ENCODE peak calls at places on chromosomes 11 and 22, in seven cellular contexts. Q is cardiac fibroblast, J is coronary artery, O is GM12865, Z is nephron progenitor cell, R is endodermal cell, Y is fibroblast of mammary gland. I is an unnamed sample.

GRCh38 chr11:133078591-133079179 is 453.6 kb downstream of the OPCML start:
- DNase-seq in R (peak), O (peak), Y (peak), Z (peak), J (no peak), Q (peak), I (peak)

GRCh38 chr11:121443688-121444275 is 8.3 kb upstream of the SORL1 start:
- DNase-seq in Q (no peak), R (no peak), O (no peak), Y (no peak), J (no peak), Z (no peak), I (no peak)

GRCh38 chr11:103055174-103055890 is 36.6 kb downstream of the DCUN1D5 start:
- DNase-seq in O (peak), Q (peak), Y (peak), J (no peak), Z (peak), R (no peak), I (peak)

GRCh38 chr11:72411623-72412532 is 22.5 kb downstream of the CLPB start:
- DNase-seq in J (peak), Y (no peak), Z (no peak), O (peak), R (no peak), Q (no peak), I (peak)

GRCh38 chr11:88886796-88887195 is 179.0 kb downstream of the GRM5 start:
- DNase-seq in Y (peak), J (no peak), R (peak), Z (peak), O (peak), Q (peak), I (peak)

GRCh38 chr11:25741886-25742285 is 590.0 kb upstream of the ANO3 start:
- DNase-seq in R (no peak), Y (no peak), Q (no peak), O (no peak), J (no peak), Z (no peak), I (no peak)

GRCh38 chr11:16795146-16795545 is 56.7 kb downstream of the C11orf58 start:
- DNase-seq in Y (no peak), Q (no peak), J (no peak), R (no peak), O (no peak), Z (no peak), I (no peak)

GRCh38 chr22:23137905-23138520 is 3.8 kb downstream of the RSPH14 start:
- DNase-seq in Q (no peak), Z (no peak), Y (peak), O (peak), R (no peak), J (no peak), I (peak)

GRCh38 chr11:35305670-35306382 is 113.5 kb downstream of the SLC1A2 start:
- DNase-seq in R (peak), Q (peak), Y (peak), J (no peak), Z (peak), O (peak), I (peak)

GRCh38 chr11:38060930-38061329 is 1462.9 kb upstream of the RAG2 start:
- DNase-seq in R (no peak), Y (no peak), Q (no peak), Z (no peak), O (no peak), J (no peak), I (no peak)

GRCh38 chr22:23092217-23092955 is 22.1 kb downstream of the GNAZ start:
- DNase-seq in Q (no peak), J (no peak), Z (no peak), Y (no peak), R (no peak), O (no peak), I (no peak)

GRCh38 chr11:33065445-33066178 is 26.2 kb downstream of the TCP11L1 start:
- DNase-seq in O (peak), Q (peak), J (no peak), Z (peak), Y (peak), R (peak), I (peak)

GRCh38 chr11:12674936-12675696 is 895 bp downstream of the TEAD1 start:
- DNase-seq in O (no peak), Q (peak), Y (no peak), R (peak), Z (peak), J (peak), I (no peak)

GRCh38 chr22:23124611-23125511 is 16.9 kb downstream of the RSPH14 start:
- DNase-seq in J (no peak), O (no peak), Y (no peak), Z (no peak), R (no peak), Q (no peak), I (no peak)

GRCh38 chr11:35969089-35970046 is 25.5 kb downstream of the LDLRAD3 start:
- DNase-seq in R (no peak), J (no peak), Q (no peak), Z (no peak), O (peak), Y (no peak), I (no peak)

GRCh38 chr11:32809313-32809712 is 14.9 kb upstream of the CCDC73 start:
- DNase-seq in Y (peak), J (no peak), Z (peak), O (peak), R (peak), Q (peak), I (peak)

GRCh38 chr11:92976681-92977080 is 7.2 kb downstream of the MTNR1B start:
- DNase-seq in Q (no peak), Z (no peak), Y (no peak), R (no peak), J (no peak), O (no peak), I (no peak)

GRCh38 chr11:95884364-95884763 is 39.5 kb downstream of the MTMR2 start:
- DNase-seq in O (no peak), Z (no peak), R (no peak), Y (peak), Q (peak), J (no peak), I (no peak)

GRCh38 chr11:98143661-98144060 is 877.1 kb upstream of the CNTN5 start:
- DNase-seq in Z (no peak), J (no peak), R (no peak), Q (no peak), Y (no peak), O (no peak), I (no peak)

GRCh38 chr22:35324762-35325161 is 25.1 kb downstream of the TOM1 start:
- DNase-seq in Y (no peak), R (no peak), Q (no peak), Z (no peak), O (no peak), J (no peak), I (no peak)

GRCh38 chr22:37733625-37734401 is 37.0 kb downstream of the TRIOBP start:
- DNase-seq in Y (no peak), Q (no peak), Z (no peak), R (peak), O (no peak), J (no peak), I (no peak)

GRCh38 chr11:353315-353857 is 15.9 kb upstream of the B4GALNT4 start:
- DNase-seq in O (no peak), Z (no peak), Y (peak), J (peak), Q (peak), R (peak), I (no peak)

GRCh38 chr11:66124564-66124963 is 54.5 kb downstream of the PACS1 start:
- DNase-seq in Q (no peak), R (no peak), O (no peak), J (no peak), Y (peak), Z (no peak), I (no peak)

GRCh38 chr11:134150195-134150903 is 73.4 kb downstream of the NCAPD3 start:
- DNase-seq in Z (no peak), R (no peak), J (no peak), Q (no peak), O (no peak), Y (no peak), I (no peak)

GRCh38 chr22:27724706-27725105 is 76.8 kb downstream of the MN1 start:
- DNase-seq in Z (no peak), J (no peak), R (no peak), O (no peak), Q (no peak), Y (no peak), I (no peak)

GRCh38 chr22:31891366-31892079 is 52.8 kb upstream of the YWHAH start:
- DNase-seq in Z (no peak), O (no peak), Y (peak), R (no peak), Q (peak), J (no peak), I (no peak)

GRCh38 chr11:47552086-47552580 is 799 bp downstream of the CELF1 start:
- DNase-seq in O (peak), R (peak), J (no peak), Y (peak), Z (peak), Q (peak), I (no peak)

GRCh38 chr11:126948563-126948962 is 52.0 kb downstream of the KIRREL3 start:
- DNase-seq in Y (no peak), R (no peak), J (no peak), O (no peak), Q (no peak), Z (no peak), I (no peak)

GRCh38 chr11:77107950-77108349 is 5.3 kb downstream of the OMP start:
- DNase-seq in Z (no peak), O (no peak), Y (peak), Q (peak), J (no peak), R (no peak), I (no peak)

GRCh38 chr11:115706735-115707134 is 202.5 kb upstream of the CADM1 start:
- DNase-seq in Q (no peak), Z (no peak), J (no peak), Y (no peak), O (no peak), R (peak), I (no peak)

GRCh38 chr11:11580831-11581492 is 40.8 kb downstream of the GALNT18 start:
- DNase-seq in R (peak), Q (no peak), O (no peak), Y (no peak), Z (no peak), J (peak), I (no peak)

GRCh38 chr22:40107756-40108437 is 69.8 kb upstream of the TNRC6B start:
- DNase-seq in Y (peak), Q (peak), Z (no peak), O (no peak), R (no peak), J (no peak), I (no peak)

GRCh38 chr11:102079625-102080024 is 30.6 kb upstream of the YAP1 start:
- DNase-seq in Z (no peak), J (no peak), O (no peak), R (no peak), Y (no peak), Q (no peak), I (no peak)

GRCh38 chr11:75263944-75264349 is 23.4 kb downstream of the TPBGL start:
- DNase-seq in Q (no peak), R (peak), Z (no peak), J (peak), Y (no peak), O (no peak), I (no peak)

GRCh38 chr22:23105919-23106853 is 35.6 kb downstream of the RSPH14 start:
- DNase-seq in Z (no peak), Y (no peak), J (no peak), R (no peak), Q (no peak), O (no peak), I (no peak)

GRCh38 chr11:2186669-2187266 is 15.2 kb upstream of the TH start:
- DNase-seq in Y (no peak), Q (peak), R (peak), J (no peak), O (peak), Z (peak), I (no peak)
- TF ChIP-seq CTCF in Y (peak), Q (peak), R (peak), J (no peak), O (peak), Z (peak), I (peak)

GRCh38 chr11:125211191-125211953 is 46.8 kb downstream of the PKNOX2 start:
- DNase-seq in R (peak), O (no peak), Q (peak), J (no peak), Z (peak), Y (no peak), I (no peak)
- TF ChIP-seq CTCF in R (peak), O (no peak), Q (no peak), J (no peak), Z (no peak), Y (no peak), I (no peak)

GRCh38 chr22:30210235-30210831 is 36.2 kb downstream of the LIF start:
- DNase-seq in O (no peak), J (no peak), Z (no peak), Q (peak), Y (peak), R (peak), I (no peak)

GRCh38 chr22:30212996-30213441 is 33.5 kb downstream of the LIF start:
- DNase-seq in Z (no peak), O (no peak), R (no peak), Y (peak), J (no peak), Q (no peak), I (no peak)

GRCh38 chr22:30211124-30211820 is 35.3 kb downstream of the LIF start:
- DNase-seq in R (no peak), J (no peak), Q (no peak), O (no peak), Y (no peak), Z (no peak), I (no peak)

GRCh38 chr22:30214703-30215405 is 31.7 kb downstream of the LIF start:
- DNase-seq in Q (no peak), J (no peak), Y (no peak), Z (no peak), O (no peak), R (no peak), I (no peak)

DNA sequence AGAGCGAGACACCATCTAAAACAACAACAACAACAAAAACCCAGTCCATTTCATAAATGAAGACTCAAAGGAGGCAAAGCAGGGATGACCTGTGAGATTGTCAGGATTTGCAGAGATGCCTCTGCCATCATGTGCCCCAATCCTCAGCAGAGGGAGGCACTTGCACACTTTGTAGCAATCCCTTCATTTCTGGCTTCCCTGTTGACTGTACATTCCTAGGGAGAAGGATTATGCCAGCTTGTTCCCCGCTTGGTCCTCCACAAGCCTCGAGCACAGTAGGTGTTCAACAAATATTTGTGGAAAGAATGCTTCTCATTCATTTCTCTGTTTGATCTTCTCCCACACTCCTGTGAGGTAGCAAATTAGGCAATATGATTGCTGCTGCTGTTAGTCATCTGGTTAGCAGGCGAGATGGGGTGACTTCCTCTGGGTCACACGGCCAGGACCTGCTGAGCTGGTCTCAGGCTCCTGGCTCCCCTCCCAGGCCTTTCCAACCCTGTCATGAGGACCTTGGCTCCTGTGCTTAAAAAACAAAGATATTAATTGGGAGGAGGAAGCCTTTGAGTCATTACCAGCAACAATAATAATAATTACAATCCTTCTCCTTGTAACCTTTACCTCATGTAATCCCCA is 34.1 kb downstream of the LIF start:
- DNase-seq in Z (no peak), O (no peak), Y (peak), J (no peak), Q (peak), R (no peak), I (no peak)
- TF ChIP-seq CTCF in Z (no peak), O (no peak), Y (no peak), J (no peak), Q (no peak), R (no peak), I (no peak)

GRCh38 chr22:44693756-44694155 is 8.2 kb upstream of the PRR5 start:
- DNase-seq in Z (no peak), Q (no peak), R (no peak), J (no peak), Y (no peak), O (no peak), I (no peak)

GRCh38 chr22:44692662-44693007 is 9.4 kb upstream of the PRR5 start:
- DNase-seq in Y (no peak), Z (no peak), Q (no peak), R (no peak), O (no peak), J (no peak), I (no peak)

GRCh38 chr22:44689915-44690524 is 12.0 kb upstream of the PRR5 start:
- DNase-seq in Z (no peak), Q (no peak), Y (no peak), J (no peak), R (no peak), O (no peak), I (no peak)

GRCh38 chr22:44691796-44692661 is 10.0 kb upstream of the PRR5 start:
- DNase-seq in O (no peak), Y (no peak), R (no peak), J (no peak), Z (no peak), Q (no peak), I (no peak)

GRCh38 chr22:44693145-44693544 is 8.9 kb upstream of the PRR5 start:
- DNase-seq in Y (no peak), Z (no peak), Q (no peak), J (no peak), R (no peak), O (no peak), I (no peak)
- TF ChIP-seq CTCF in Y (no peak), Z (no peak), Q (no peak), J (no peak), R (no peak), O (no peak), I (no peak)

GRCh38 chr22:29799217-29799680 is 32.1 kb downstream of the UQCR10 start:
- DNase-seq in Y (peak), O (no peak), Q (peak), J (peak), Z (no peak), R (no peak), I (no peak)
- TF ChIP-seq CTCF in Y (no peak), O (no peak), Q (no peak), J (no peak), Z (no peak), R (no peak), I (no peak)

GRCh38 chr22:20129747-20130014 is 1.9 kb upstream of the ZDHHC8 start:
- DNase-seq in O (no peak), Q (no peak), Z (no peak), R (no peak), Y (no peak), J (no peak), I (no peak)

GRCh38 chr22:20128619-20128901 is 3.0 kb upstream of the ZDHHC8 start:
- DNase-seq in R (no peak), Y (no peak), J (no peak), Q (no peak), O (no peak), Z (no peak), I (no peak)

GRCh38 chr22:20127869-20128618 is 3.6 kb upstream of the ZDHHC8 start:
- DNase-seq in J (no peak), R (no peak), Q (no peak), Y (no peak), Z (no peak), O (no peak), I (no peak)

GRCh38 chr22:20130319-20130718 is 1.3 kb upstream of the ZDHHC8 start:
- DNase-seq in R (peak), Z (no peak), Q (no peak), J (no peak), O (no peak), Y (no peak), I (no peak)

GRCh38 chr22:20128902-20129746 is 2.5 kb upstream of the ZDHHC8 start:
- DNase-seq in R (peak), Y (peak), O (peak), Z (no peak), Q (peak), J (no peak), I (peak)
- TF ChIP-seq CTCF in R (peak), Y (peak), O (peak), Z (peak), Q (peak), J (no peak), I (peak)

GRCh38 chr11:64803163-64803845 is at the start of gene MAP4K2:
- DNase-seq in J (peak), Q (peak), R (peak), O (peak), Y (peak), Z (peak), I (peak)
- TF ChIP-seq CTCF in J (no peak), Q (no peak), R (peak), O (no peak), Y (no peak), Z (no peak), I (no peak)

GRCh38 chr11:8265681-8266241 is 2.1 kb upstream of the LMO1 start:
- DNase-seq in O (no peak), J (no peak), R (peak), Z (no peak), Y (no peak), Q (no peak), I (no peak)
- TF ChIP-seq CTCF in O (no peak), J (no peak), R (peak), Z (peak), Y (peak), Q (peak), I (no peak)

GRCh38 chr11:22626573-22627239 is 1.1 kb upstream of the FANCF start:
- DNase-seq in J (no peak), Q (no peak), O (peak), Y (no peak), Z (no peak), R (no peak), I (no peak)

GRCh38 chr11:22624742-22625447 is 728 bp downstream of the FANCF start:
- DNase-seq in Y (peak), J (no peak), Z (peak), Q (peak), O (peak), R (peak), I (peak)

GRCh38 chr11:22627421-22627820 is 1.8 kb upstream of the FANCF start:
- DNase-seq in Y (no peak), R (no peak), J (no peak), O (no peak), Q (no peak), Z (no peak), I (no peak)

GRCh38 chr11:22625448-22626287 is at the start of gene FANCF:
- DNase-seq in Z (peak), Q (peak), O (peak), Y (peak), R (peak), J (peak), I (peak)
- TF ChIP-seq CTCF in Z (no peak), Q (no peak), O (no peak), Y (no peak), R (no peak), J (no peak), I (no peak)